ENCODE peak calls at places on chromosomes 5 and 9, in five cellular contexts. F is GM12878, L is IMR-90, Q is HepG2, J is SK-N-SH. K is an unnamed sample.
A peak's percentile ranks its signal among the peaks of the same experiment; 100 is the strongest.

GRCh38 chr5:158958048-158958994 is 141.4 kb downstream of the EBF1 start:
- DNase-seq in F (peak; percentile 78), L (no peak), Q (no peak), J (no peak), K (no peak)

GRCh38 chr5:80569961-80570786 is at the start of gene ANKRD34B:
- DNase-seq in F (no peak), L (no peak), Q (no peak), J (peak; percentile 79), K (no peak)

GRCh38 chr5:11903614-11904269 is 504 bp downstream of the CTNND2 start:
- DNase-seq in F (no peak), L (no peak), Q (no peak), J (peak; percentile 68), K (no peak)

GRCh38 chr9:81028504-81028903 is 660.8 kb downstream of the TLE1 start:
- DNase-seq in F (no peak), L (peak; percentile 97), Q (peak; percentile 18), J (no peak), K (no peak)

GRCh38 chr9:120402741-120403542 is 177.0 kb downstream of the CDK5RAP2 start:
- DNase-seq in F (no peak), L (peak; percentile 98), Q (no peak), J (no peak), K (peak; percentile 47)

GRCh38 chr5:168334161-168335094 is 43.0 kb downstream of the WWC1 start:
- DNase-seq in F (no peak), L (peak; percentile 89), Q (no peak), J (no peak), K (no peak)

GRCh38 chr5:86971034-86971511 is 296.6 kb upstream of the RASA1 start:
- DNase-seq in F (no peak), L (peak; percentile 27), Q (peak; percentile 3), J (no peak), K (no peak)

GRCh38 chr9:77435688-77436087 is 212.4 kb downstream of the GNA14 start:
- DNase-seq in F (no peak), L (peak; percentile 64), Q (no peak), J (peak; percentile 46), K (no peak)

GRCh38 chr5:90381213-90381929 is 28.2 kb downstream of the CETN3 start:
- DNase-seq in F (no peak), L (no peak), Q (no peak), J (no peak), K (no peak)

GRCh38 chr9:94987731-94988130 is 261.2 kb downstream of the AOPEP start:
- DNase-seq in F (no peak), L (no peak), Q (no peak), J (no peak), K (no peak)

GRCh38 chr9:137588891-137589290 is 1.4 kb downstream of the ZMYND19 start:
- DNase-seq in F (no peak), L (no peak), Q (no peak), J (no peak), K (no peak)

GRCh38 chr5:94218374-94218773 is 400.0 kb downstream of the KIAA0825 start:
- DNase-seq in F (no peak), L (peak; percentile 86), Q (peak; percentile 21), J (no peak), K (no peak)

GRCh38 chr5:174204914-174205313 is 159.4 kb downstream of the NSG2 start:
- DNase-seq in F (no peak), L (no peak), Q (no peak), J (no peak), K (no peak)

GRCh38 chr9:82148849-82149544 is 160.4 kb downstream of the SPATA31D1 start:
- DNase-seq in F (no peak), L (peak; percentile 89), Q (no peak), J (peak; percentile 71), K (no peak)

GRCh38 chr5:127028822-127029457 is 1.4 kb downstream of the MARCHF3 start:
- DNase-seq in F (no peak), L (peak; percentile 36), Q (peak; percentile 68), J (peak; percentile 8), K (peak; percentile 70)

GRCh38 chr5:16574789-16575785 is 41.7 kb downstream of the RETREG1 start:
- DNase-seq in F (no peak), L (peak; percentile 89), Q (no peak), J (no peak), K (no peak)

GRCh38 chr9:72363908-72364678 is 915 bp downstream of the ZFAND5 start:
- DNase-seq in F (no peak), L (peak; percentile 61), Q (peak; percentile 20), J (peak; percentile 82), K (peak; percentile 56)

GRCh38 chr5:156411131-156411727 is 84.3 kb downstream of the SGCD start:
- DNase-seq in F (no peak), L (peak; percentile 82), Q (no peak), J (no peak), K (no peak)
- TF ChIP-seq MXI1 in F (no peak), L (no peak), Q (no peak), J (no peak), K (no peak)

GRCh38 chr5:171426266-171426665 is 6.8 kb downstream of the FGF18 start:
- DNase-seq in F (no peak), L (no peak), Q (no peak), J (no peak), K (no peak)

GRCh38 chr5:171428168-171428658 is 8.8 kb downstream of the FGF18 start:
- DNase-seq in F (no peak), L (no peak), Q (no peak), J (no peak), K (no peak)

GRCh38 chr5:171428849-171429542 is 9.5 kb downstream of the FGF18 start:
- DNase-seq in F (no peak), L (no peak), Q (no peak), J (no peak), K (no peak)

GRCh38 chr5:171426680-171427079 is 7.2 kb downstream of the FGF18 start:
- DNase-seq in F (no peak), L (no peak), Q (no peak), J (no peak), K (no peak)

GRCh38 chr5:171427318-171428167 is 8.1 kb downstream of the FGF18 start:
- DNase-seq in F (no peak), L (no peak), Q (no peak), J (no peak), K (no peak)
- TF ChIP-seq MXI1 in F (no peak), L (no peak), Q (no peak), J (no peak), K (no peak)

DNA sequence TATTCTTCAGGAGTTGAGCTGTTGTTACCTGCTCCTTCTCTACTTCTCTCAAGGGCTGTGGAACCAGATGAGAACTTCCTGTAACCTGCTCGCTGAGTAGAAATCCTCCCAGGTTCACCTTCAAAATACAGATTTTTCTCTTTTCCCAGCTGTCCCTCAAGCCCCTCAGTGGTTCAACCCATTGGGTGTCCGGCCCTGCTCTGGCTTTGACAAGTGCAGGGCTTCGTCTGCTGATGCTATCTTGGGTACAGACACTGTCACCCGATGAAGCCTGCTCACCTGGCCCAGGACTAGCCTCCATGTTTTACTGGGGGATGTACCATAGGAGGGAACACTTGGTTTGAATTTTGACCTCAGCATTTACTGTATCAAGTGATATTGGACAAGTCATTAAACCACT is 490.4 kb downstream of the IRX1 start:
- DNase-seq in F (no peak), L (no peak), Q (no peak), J (no peak), K (no peak)
- TF ChIP-seq MXI1 in F (no peak), L (no peak), Q (no peak), J (no peak), K (no peak)

GRCh38 chr5:4563400-4563799 is 576.7 kb upstream of the ADAMTS16 start:
- DNase-seq in F (no peak), L (no peak), Q (no peak), J (no peak), K (no peak)
- TF ChIP-seq MXI1 in F (no peak), L (no peak), Q (no peak), J (no peak), K (no peak)

GRCh38 chr5:133562554-133562953 is 49.8 kb downstream of the FSTL4 start:
- DNase-seq in F (no peak), L (no peak), Q (no peak), J (peak; percentile 65), K (no peak)

GRCh38 chr5:133564921-133565565 is 47.3 kb downstream of the FSTL4 start:
- DNase-seq in F (no peak), L (no peak), Q (no peak), J (no peak), K (no peak)

GRCh38 chr5:133569347-133569746 is 43.0 kb downstream of the FSTL4 start:
- DNase-seq in F (no peak), L (peak; percentile 3), Q (no peak), J (no peak), K (no peak)

GRCh38 chr5:133565993-133566392 is 46.3 kb downstream of the FSTL4 start:
- DNase-seq in F (no peak), L (peak; percentile 18), Q (no peak), J (no peak), K (peak; percentile 44)
- TF ChIP-seq MXI1 in F (no peak), L (no peak), Q (no peak), J (no peak), K (no peak)

DNA sequence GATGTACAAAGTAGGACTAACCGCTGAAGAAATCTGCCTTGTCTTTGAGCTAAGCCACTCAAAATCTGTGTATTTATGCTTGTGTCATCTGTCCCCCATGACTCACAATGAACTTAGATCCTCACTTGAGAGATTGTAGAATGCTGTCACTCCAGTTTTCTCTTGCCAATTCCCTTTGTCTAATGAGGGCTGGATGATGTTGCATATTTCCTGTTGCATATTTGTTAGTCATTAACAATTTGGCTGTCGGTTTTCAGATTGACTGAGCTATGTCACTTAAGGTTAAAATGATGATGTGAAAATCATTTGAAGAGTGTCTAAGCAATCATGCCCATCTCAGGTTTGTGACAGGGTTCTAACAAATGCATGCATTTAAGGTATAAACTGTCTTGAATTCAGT is 481.7 kb downstream of the CDH10 start:
- DNase-seq in F (no peak), L (no peak), Q (no peak), J (no peak), K (no peak)
- TF ChIP-seq MXI1 in F (no peak), L (no peak), Q (no peak), J (no peak), K (no peak)

GRCh38 chr5:137348759-137349158 is 150.4 kb downstream of the SPOCK1 start:
- DNase-seq in F (no peak), L (no peak), Q (no peak), J (no peak), K (no peak)
- TF ChIP-seq MXI1 in F (no peak), L (no peak), Q (no peak), J (no peak), K (no peak)

GRCh38 chr9:90995516-90995915 is 193.9 kb downstream of the SYK start:
- DNase-seq in F (no peak), L (no peak), Q (no peak), J (no peak), K (no peak)
- TF ChIP-seq MXI1 in F (no peak), L (no peak), Q (no peak), J (no peak), K (no peak)

GRCh38 chr9:133962341-133962740 is 29.8 kb downstream of the VAV2 start:
- DNase-seq in F (no peak), L (no peak), Q (no peak), J (no peak), K (no peak)

GRCh38 chr9:133959966-133960567 is 32.1 kb downstream of the VAV2 start:
- DNase-seq in F (no peak), L (no peak), Q (no peak), J (no peak), K (no peak)

GRCh38 chr9:133959171-133959570 is 33.0 kb downstream of the VAV2 start:
- DNase-seq in F (no peak), L (no peak), Q (no peak), J (no peak), K (no peak)

GRCh38 chr9:133961226-133962165 is 30.6 kb downstream of the VAV2 start:
- DNase-seq in F (no peak), L (no peak), Q (no peak), J (no peak), K (no peak)

GRCh38 chr9:133960568-133961129 is 31.5 kb downstream of the VAV2 start:
- DNase-seq in F (no peak), L (no peak), Q (no peak), J (no peak), K (no peak)
- TF ChIP-seq MXI1 in F (no peak), L (no peak), Q (no peak), J (no peak), K (no peak)